ENCODE peak calls at places on chromosomes 2 and 18, in nine cellular contexts. K is activated naive CD8-positive, alpha-beta T cell treated with anti-CD3 and anti-CD28 coated beads, Interleukin-2, amount 50 U/mL, for 24 hours; N is PC-3; D is T47D; T is astrocyte; B is GM10248; E is EH; C is adipocyte; H is central memory CD4-positive, alpha-beta T cell. O is an unnamed sample.

GRCh38 chr18:23740105-23740830 is 51.0 kb downstream of the LAMA3 start:
- DNase-seq in K (no peak), N (peak; percentile 59), D (no peak), T (peak; percentile 12), B (no peak), E (peak; percentile 70), C (peak; percentile 76), H (no peak), O (no peak)

GRCh38 chr2:213166109-213166508 is 14.7 kb upstream of the IKZF2 start:
- DNase-seq in K (no peak), N (no peak), D (no peak), T (no peak), B (peak; percentile 39), E (no peak), C (no peak), H (no peak), O (no peak)

GRCh38 chr2:88807237-88807962 is 115.9 kb downstream of the RPIA start:
- DNase-seq in K (no peak), N (no peak), D (no peak), T (no peak), B (no peak), E (no peak), C (no peak), H (no peak), O (no peak)

GRCh38 chr2:12965540-12966269 is 249.0 kb downstream of the TRIB2 start:
- DNase-seq in K (no peak), N (peak; percentile 72), D (no peak), T (peak; percentile 76), B (no peak), E (peak; percentile 79), C (peak; percentile 74), H (peak; percentile 21), O (no peak)

GRCh38 chr18:45837283-45838070 is 12.0 kb downstream of the SIGLEC15 start:
- DNase-seq in K (peak; percentile 53), N (no peak), D (no peak), T (peak; percentile 36), B (no peak), E (peak; percentile 54), C (peak; percentile 35), H (peak; percentile 8), O (no peak)

GRCh38 chr2:94956797-94957391 is 68.6 kb upstream of the MAL start:
- DNase-seq in K (peak; percentile 48), N (peak; percentile 70), D (peak; percentile 27), T (peak; percentile 6), B (peak; percentile 39), E (peak; percentile 41), C (peak; percentile 79), H (peak; percentile 5), O (no peak)

GRCh38 chr2:30223413-30223874 is 7.9 kb upstream of the LBH start:
- DNase-seq in K (no peak), N (no peak), D (no peak), T (no peak), B (peak; percentile 49), E (no peak), C (no peak), H (peak; percentile 43), O (peak; percentile 49)

GRCh38 chr2:153287109-153287801 is 191.3 kb downstream of the RPRM start:
- DNase-seq in K (peak; percentile 4), N (peak; percentile 12), D (no peak), T (no peak), B (no peak), E (no peak), C (no peak), H (no peak), O (no peak)

GRCh38 chr2:86082768-86083167 is 22.9 kb downstream of the POLR1A start:
- DNase-seq in K (no peak), N (no peak), D (no peak), T (no peak), B (no peak), E (no peak), C (no peak), H (no peak), O (no peak)

GRCh38 chr2:241859436-241860183 is 916 bp upstream of the PDCD1 start:
- DNase-seq in K (peak; percentile 82), N (no peak), D (no peak), T (no peak), B (peak; percentile 87), E (peak; percentile 33), C (no peak), H (peak; percentile 24), O (no peak)

GRCh38 chr2:149585317-149585885 is 2.2 kb downstream of the MMADHC start:
- DNase-seq in K (no peak), N (no peak), D (no peak), T (no peak), B (no peak), E (no peak), C (peak; percentile 65), H (no peak), O (no peak)

GRCh38 chr2:28247326-28247725 is 145.3 kb upstream of the FOSL2 start:
- DNase-seq in K (no peak), N (no peak), D (no peak), T (no peak), B (no peak), E (no peak), C (no peak), H (no peak), O (no peak)

GRCh38 chr2:189997016-189997415 is 65.5 kb downstream of the MSTN start:
- DNase-seq in K (no peak), N (no peak), D (no peak), T (no peak), B (no peak), E (peak; percentile 2), C (no peak), H (no peak), O (no peak)

GRCh38 chr2:15154289-15154688 is 406.8 kb downstream of the NBAS start:
- DNase-seq in K (no peak), N (peak; percentile 12), D (no peak), T (peak; percentile 83), B (no peak), E (peak; percentile 6), C (no peak), H (no peak), O (no peak)

GRCh38 chr2:74021407-74021755 is 36.7 kb downstream of the TET3 start:
- DNase-seq in K (no peak), N (no peak), D (no peak), T (no peak), B (no peak), E (no peak), C (no peak), H (no peak), O (no peak)

GRCh38 chr2:217783243-217783642 is 219.6 kb downstream of the TNS1 start:
- DNase-seq in K (no peak), N (no peak), D (no peak), T (no peak), B (no peak), E (no peak), C (no peak), H (no peak), O (no peak)

GRCh38 chr2:231940795-231941194 is 14.6 kb upstream of the NPPC start:
- DNase-seq in K (no peak), N (no peak), D (no peak), T (no peak), B (no peak), E (no peak), C (no peak), H (no peak), O (no peak)

GRCh38 chr2:122960727-122961641 is 1064.1 kb upstream of the CNTNAP5 start:
- DNase-seq in K (no peak), N (peak; percentile 96), D (no peak), T (peak; percentile 62), B (no peak), E (no peak), C (peak; percentile 1), H (no peak), O (no peak)

GRCh38 chr2:219112651-219113338 is 47.8 kb downstream of the NHEJ1 start:
- DNase-seq in K (no peak), N (no peak), D (no peak), T (no peak), B (no peak), E (no peak), C (no peak), H (no peak), O (no peak)

GRCh38 chr18:63262369-63263335 is 56.9 kb downstream of the BCL2 start:
- DNase-seq in K (no peak), N (no peak), D (no peak), T (no peak), B (no peak), E (no peak), C (no peak), H (no peak), O (peak; percentile 93)

GRCh38 chr2:2879776-2880175 is 497.8 kb downstream of the EIPR1 start:
- DNase-seq in K (no peak), N (no peak), D (no peak), T (no peak), B (peak; percentile 77), E (no peak), C (no peak), H (no peak), O (peak; percentile 35)

GRCh38 chr18:31101148-31102019 is 837 bp downstream of the DSC2 start:
- DNase-seq in K (peak; percentile 3), N (peak; percentile 23), D (peak; percentile 24), T (no peak), B (peak; percentile 52), E (no peak), C (no peak), H (no peak), O (peak; percentile 72)

GRCh38 chr2:228657807-228658402 is 476.4 kb upstream of the SPHKAP start:
- DNase-seq in K (no peak), N (peak; percentile 76), D (peak; percentile 12), T (peak; percentile 9), B (no peak), E (peak; percentile 63), C (peak; percentile 74), H (no peak), O (no peak)

GRCh38 chr18:24019641-24020331 is 5.2 kb downstream of the TTC39C start:
- DNase-seq in K (peak; percentile 50), N (no peak), D (no peak), T (peak; percentile 66), B (peak; percentile 62), E (peak; percentile 49), C (no peak), H (peak; percentile 80), O (no peak)

GRCh38 chr2:59301466-59302402 is 1060.6 kb upstream of the FANCL start:
- DNase-seq in K (peak; percentile 6), N (peak; percentile 79), D (peak; percentile 3), T (peak; percentile 59), B (peak; percentile 9), E (peak; percentile 84), C (peak; percentile 92), H (no peak), O (no peak)

GRCh38 chr2:156054983-156055382 is 277.5 kb downstream of the NR4A2 start:
- DNase-seq in K (no peak), N (no peak), D (no peak), T (no peak), B (no peak), E (no peak), C (peak; percentile 7), H (no peak), O (no peak)

GRCh38 chr2:184646177-184646576 is 47.8 kb downstream of the ZNF804A start:
- DNase-seq in K (no peak), N (peak; percentile 82), D (no peak), T (peak; percentile 53), B (no peak), E (no peak), C (peak; percentile 73), H (no peak), O (no peak)

GRCh38 chr2:151102196-151102692 is 159.4 kb downstream of the RBM43 start:
- DNase-seq in K (no peak), N (no peak), D (no peak), T (no peak), B (no peak), E (no peak), C (no peak), H (no peak), O (no peak)

GRCh38 chr2:26575836-26576564 is 65.2 kb downstream of the CIB4 start:
- DNase-seq in K (no peak), N (no peak), D (no peak), T (no peak), B (no peak), E (no peak), C (no peak), H (no peak), O (no peak)

GRCh38 chr2:112684415-112684775 is 36.4 kb upstream of the NT5DC4 start:
- DNase-seq in K (no peak), N (no peak), D (no peak), T (no peak), B (no peak), E (no peak), C (no peak), H (no peak), O (no peak)

GRCh38 chr18:39909706-39910105 is 2045.3 kb upstream of the PIK3C3 start:
- DNase-seq in K (no peak), N (no peak), D (no peak), T (no peak), B (no peak), E (no peak), C (no peak), H (no peak), O (no peak)